ENCODE peak calls at places on chromosomes 6 and 20, in seven cellular contexts. O, G, B, K, U, T and Y are unnamed samples. For H4K20me1, the result is how much of the 10 kb centered on the place peaks cover.

GRCh38 chr20:47551841-47552240 is 50.2 kb downstream of the NCOA3 start:
- DNase-seq in O (no peak), G (no peak), B (no peak), K (no peak), U (peak), T (no peak), Y (peak)

GRCh38 chr6:149888659-149889058 is 9.3 kb downstream of the RAET1E start:
- DNase-seq in O (no peak), G (no peak), B (no peak), K (no peak), U (no peak), T (peak), Y (no peak)

GRCh38 chr6:116220172-116220571 is 33.7 kb downstream of the TSPYL4 start:
- DNase-seq in O (peak), G (no peak), B (no peak), K (no peak), U (no peak), T (peak), Y (peak)

GRCh38 chr6:127146935-127147334 is 28.5 kb downstream of the RSPO3 start:
- DNase-seq in O (peak), G (no peak), B (peak), K (no peak), U (peak), T (peak), Y (no peak)

GRCh38 chr20:22106308-22106938 is 401.0 kb downstream of the PAX1 start:
- DNase-seq in O (no peak), G (peak), B (no peak), K (no peak), U (peak), T (no peak), Y (peak)

GRCh38 chr6:79466222-79466834 is 70.9 kb downstream of the LCA5 start:
- DNase-seq in O (peak), G (peak), B (no peak), K (no peak), U (peak), T (peak), Y (peak)

GRCh38 chr6:128327890-128328289 is 192.5 kb downstream of the PTPRK start:
- DNase-seq in O (no peak), G (peak), B (no peak), K (peak), U (peak), T (peak), Y (peak)

GRCh38 chr20:17985388-17986018 is 16.7 kb downstream of the MGME1 start:
- DNase-seq in O (no peak), G (no peak), B (no peak), K (no peak), U (no peak), T (no peak), Y (no peak)

GRCh38 chr6:120620900-120621299 is 713.4 kb downstream of the TBC1D32 start:
- DNase-seq in O (peak), G (no peak), B (no peak), K (no peak), U (no peak), T (no peak), Y (no peak)

GRCh38 chr6:150928882-150929281 is 63.4 kb downstream of the MTHFD1L start:
- DNase-seq in O (no peak), G (peak), B (no peak), K (no peak), U (peak), T (no peak), Y (no peak)

DNA sequence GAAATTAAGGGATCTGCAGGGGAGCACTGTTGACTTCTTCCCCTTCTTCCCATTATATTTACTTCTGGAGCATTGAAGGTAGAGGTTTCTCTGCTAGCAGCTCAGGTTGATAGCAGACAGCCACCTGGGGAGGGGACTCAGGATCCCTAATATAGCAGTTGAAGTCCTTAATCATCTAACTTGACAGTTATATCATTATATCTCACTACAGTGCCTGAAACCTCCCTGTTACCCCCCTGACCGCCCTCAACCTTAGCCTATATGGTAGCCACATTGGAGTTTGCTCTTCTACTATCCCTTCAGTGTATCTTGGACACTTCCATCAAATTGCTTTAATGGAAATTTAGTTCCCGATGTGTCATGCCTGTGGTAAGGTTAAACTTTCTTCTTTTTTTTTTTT is 7.0 kb downstream of the RALGAPB start:
- DNase-seq in O (no peak), G (no peak), B (no peak), K (no peak), U (no peak), T (no peak), Y (no peak)
- H4K20me1 ChIP-seq in O (under half), G (half or more), B (half or more), K (half or more), U (under half), T (half or more), Y (half or more)

GRCh38 chr20:3998998-3999397 is 16.4 kb downstream of the RNF24 start:
- DNase-seq in O (no peak), G (no peak), B (no peak), K (no peak), U (no peak), T (no peak), Y (no peak)

GRCh38 chr20:3995749-3996305 is 19.5 kb downstream of the RNF24 start:
- DNase-seq in O (no peak), G (no peak), B (no peak), K (no peak), U (no peak), T (no peak), Y (no peak)

GRCh38 chr20:3994125-3994524 is 21.2 kb downstream of the RNF24 start:
- DNase-seq in O (no peak), G (no peak), B (no peak), K (no peak), U (no peak), T (no peak), Y (no peak)

GRCh38 chr20:3995067-3995748 is 20.1 kb downstream of the RNF24 start:
- DNase-seq in O (no peak), G (no peak), B (no peak), K (no peak), U (peak), T (peak), Y (no peak)

GRCh38 chr20:3997446-3997845 is 17.9 kb downstream of the RNF24 start:
- DNase-seq in O (no peak), G (no peak), B (no peak), K (no peak), U (no peak), T (no peak), Y (no peak)
- H4K20me1 ChIP-seq in O (under half), G (under half), B (under half), K (under half), U (under half), T (half or more), Y (under half)

GRCh38 chr20:46030290-46031013 is 1.4 kb downstream of the SLC12A5 start:
- DNase-seq in O (no peak), G (peak), B (no peak), K (no peak), U (no peak), T (no peak), Y (peak)

GRCh38 chr20:46028772-46029371 is at the start of gene SLC12A5:
- DNase-seq in O (no peak), G (no peak), B (no peak), K (no peak), U (no peak), T (no peak), Y (no peak)

GRCh38 chr20:46034039-46034438 is 5.0 kb downstream of the SLC12A5 start:
- DNase-seq in O (no peak), G (no peak), B (no peak), K (no peak), U (no peak), T (no peak), Y (no peak)

GRCh38 chr20:46031701-46032254 is 2.8 kb downstream of the SLC12A5 start:
- DNase-seq in O (no peak), G (peak), B (no peak), K (no peak), U (peak), T (no peak), Y (peak)

DNA sequence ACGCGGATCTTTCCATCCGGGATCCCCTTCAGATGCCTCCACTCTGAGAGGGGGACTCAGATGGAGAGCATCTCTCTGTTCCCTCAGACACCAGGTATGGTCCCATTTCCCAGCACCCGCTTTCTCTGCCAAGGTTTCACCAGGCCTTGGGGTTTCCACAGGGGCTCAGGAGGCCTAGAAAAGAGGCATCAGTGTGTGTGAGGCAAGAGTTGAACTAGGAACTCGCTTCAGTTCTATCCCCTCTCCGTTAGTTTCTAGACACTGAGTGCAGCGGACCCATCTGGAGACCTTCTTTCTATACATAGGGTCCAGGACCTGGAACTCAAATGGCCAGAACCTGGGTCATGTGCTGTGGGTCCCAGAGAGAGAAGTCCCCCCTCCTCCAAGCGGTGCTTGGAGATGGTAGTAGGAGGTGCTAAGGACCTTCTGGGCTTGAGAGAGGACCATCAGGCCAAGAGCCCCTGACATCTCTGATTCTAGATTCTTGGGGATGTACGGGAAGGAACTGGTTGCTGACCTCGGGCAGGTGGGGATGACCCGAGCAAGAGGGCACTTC is 2.1 kb downstream of the SLC12A5 start:
- DNase-seq in O (no peak), G (no peak), B (no peak), K (no peak), U (no peak), T (no peak), Y (peak)
- H4K20me1 ChIP-seq in O (under half), G (half or more), B (under half), K (half or more), U (under half), T (under half), Y (under half)

GRCh38 chr20:35663813-35664543 is 722 bp downstream of the CPNE1 start:
- DNase-seq in O (peak), G (peak), B (peak), K (peak), U (peak), T (peak), Y (peak)
- H4K20me1 ChIP-seq in O (under half), G (half or more), B (half or more), K (half or more), U (under half), T (half or more), Y (half or more)